ENCODE peak calls at places on chromosomes 12 and 14, in seven cellular contexts. O is fibroblast of lung, X is astrocyte of the spinal cord, Q is AG20443, V is fibroblast of the conjunctiva, K is mammary epithelial cell, F is NCI-H1930. P is an unnamed sample.

GRCh38 chr14:54715244-54715643 is 148.3 kb downstream of the SAMD4A start:
- DNase-seq in V (no peak), K (peak; percentile 51), F (no peak), O (peak; percentile 36), X (no peak), Q (no peak), P (no peak)

GRCh38 chr14:70282666-70283065 is 76.8 kb downstream of the COX16 start:
- DNase-seq in F (no peak), V (no peak), K (no peak), Q (no peak), X (no peak), O (no peak), P (no peak)

GRCh38 chr14:34043627-34044372 is 92.9 kb upstream of the EGLN3 start:
- DNase-seq in X (no peak), O (peak; percentile 43), F (no peak), V (no peak), K (peak; percentile 77), Q (no peak), P (no peak)

GRCh38 chr12:91774471-91774921 is 371.1 kb downstream of the BTG1 start:
- DNase-seq in F (no peak), Q (peak; percentile 20), K (peak; percentile 49), O (peak; percentile 73), V (peak; percentile 18), X (peak; percentile 53), P (no peak)

GRCh38 chr12:51898937-51899336 is 8.4 kb upstream of the ACVRL1 start:
- DNase-seq in F (no peak), K (peak; percentile 11), Q (peak; percentile 69), X (peak; percentile 25), O (peak; percentile 80), V (no peak), P (no peak)

GRCh38 chr14:23572841-23573240 is 5.2 kb upstream of the AP1G2 start:
- DNase-seq in F (no peak), X (no peak), V (no peak), O (no peak), Q (no peak), K (no peak), P (no peak)

GRCh38 chr14:85538636-85539035 is 8.7 kb downstream of the FLRT2 start:
- DNase-seq in V (no peak), X (no peak), K (no peak), O (no peak), F (no peak), Q (no peak), P (no peak)

GRCh38 chr14:62039871-62040270 is 277.7 kb downstream of the SNAPC1 start:
- DNase-seq in O (no peak), Q (no peak), X (no peak), K (no peak), F (no peak), V (no peak), P (no peak)

GRCh38 chr12:111728795-111729194 is 37.9 kb upstream of the ALDH2 start:
- DNase-seq in V (no peak), K (no peak), O (no peak), X (no peak), Q (no peak), F (no peak), P (no peak)

P was measured in NCI-H2171.